ENCODE peak calls at places on chromosomes 6 and 20, in five cellular contexts. Z is lower lobe of right lung, Q is NT2/D1, B is A673, F is dorsolateral prefrontal cortex. Y is an unnamed sample.

GRCh38 chr6:10521104-10521808 is at the start of gene GCNT2:
- DNase-seq in F (no peak), B (no peak), Q (peak; percentile 68), Z (peak; percentile 53), Y (peak; percentile 65)

GRCh38 chr20:51249215-51249614 is 226.3 kb upstream of the KCNG1 start:
- DNase-seq in Q (no peak), Z (no peak), F (no peak), B (no peak), Y (no peak)

GRCh38 chr6:22826961-22827360 is 257.6 kb downstream of the HDGFL1 start:
- DNase-seq in Q (no peak), B (no peak), F (no peak), Z (no peak), Y (no peak)

GRCh38 chr6:78962458-78962857 is 95.1 kb downstream of the IRAK1BP1 start:
- DNase-seq in F (no peak), Z (no peak), B (no peak), Q (no peak), Y (no peak)

GRCh38 chr20:46831633-46832011 is 63.0 kb upstream of the EYA2 start:
- DNase-seq in B (no peak), Z (no peak), F (no peak), Q (no peak), Y (no peak)

GRCh38 chr6:11121851-11122250 is 10.3 kb upstream of the ERVFRD-1 start:
- DNase-seq in F (no peak), B (no peak), Q (no peak), Z (no peak), Y (no peak)

GRCh38 chr6:30646450-30647038 is 389 bp upstream of the C6orf136 start:
- DNase-seq in B (no peak), Q (no peak), Z (peak; percentile 97), F (peak; percentile 94), Y (peak; percentile 72)

GRCh38 chr20:44137210-44137781 is 49.7 kb downstream of the JPH2 start:
- DNase-seq in F (no peak), Q (peak; percentile 77), Z (no peak), B (no peak), Y (peak; percentile 82)

GRCh38 chr6:15546591-15546990 is 116.2 kb downstream of the DTNBP1 start:
- DNase-seq in Q (no peak), F (no peak), Z (no peak), B (no peak), Y (no peak)

GRCh38 chr20:59623133-59623532 is 18.8 kb downstream of the PHACTR3 start:
- DNase-seq in Q (no peak), F (no peak), B (no peak), Z (no peak), Y (no peak)

GRCh38 chr6:135141182-135141581 is 39.9 kb upstream of the MYB start:
- DNase-seq in F (no peak), Q (no peak), Z (no peak), B (no peak), Y (no peak)

GRCh38 chr20:39660251-39660650 is 698.1 kb downstream of the DHX35 start:
- DNase-seq in Z (no peak), Q (no peak), F (no peak), B (no peak), Y (no peak)

GRCh38 chr6:26538572-26538902 is 371 bp downstream of the HMGN4 start:
- DNase-seq in B (no peak), F (no peak), Z (no peak), Q (no peak), Y (no peak)

GRCh38 chr6:92790381-92790780 is 629.0 kb downstream of the EPHA7 start:
- DNase-seq in F (no peak), Q (no peak), Z (no peak), B (no peak), Y (no peak)

GRCh38 chr6:116633685-116634084 is 17.4 kb downstream of the RSPH4A start:
- DNase-seq in B (peak; percentile 23), Q (no peak), F (no peak), Z (no peak), Y (peak; percentile 45)

GRCh38 chr6:34310846-34311245 is 62.0 kb upstream of the SMIM29 start:
- DNase-seq in B (no peak), F (no peak), Z (no peak), Q (no peak), Y (no peak)

GRCh38 chr6:93784794-93785757 is 365.7 kb upstream of the EPHA7 start:
- DNase-seq in Z (no peak), F (no peak), Q (no peak), B (peak; percentile 9), Y (no peak)

GRCh38 chr20:43987531-43987930 is 72.9 kb downstream of the TOX2 start:
- DNase-seq in Z (no peak), Q (no peak), B (peak; percentile 74), F (no peak), Y (no peak)

GRCh38 chr6:150689900-150690590 is 90.4 kb downstream of the PLEKHG1 start:
- DNase-seq in Z (no peak), Q (no peak), B (no peak), F (no peak), Y (no peak)

GRCh38 chr20:58649288-58650180 is 1.5 kb upstream of the STX16 start:
- DNase-seq in Z (peak; percentile 61), B (no peak), F (peak; percentile 29), Q (no peak), Y (peak; percentile 77)

GRCh38 chr6:50819906-50820589 is 1.4 kb downstream of the TFAP2B start:
- DNase-seq in Z (no peak), B (peak; percentile 48), Q (no peak), F (no peak), Y (peak; percentile 76)

DNA sequence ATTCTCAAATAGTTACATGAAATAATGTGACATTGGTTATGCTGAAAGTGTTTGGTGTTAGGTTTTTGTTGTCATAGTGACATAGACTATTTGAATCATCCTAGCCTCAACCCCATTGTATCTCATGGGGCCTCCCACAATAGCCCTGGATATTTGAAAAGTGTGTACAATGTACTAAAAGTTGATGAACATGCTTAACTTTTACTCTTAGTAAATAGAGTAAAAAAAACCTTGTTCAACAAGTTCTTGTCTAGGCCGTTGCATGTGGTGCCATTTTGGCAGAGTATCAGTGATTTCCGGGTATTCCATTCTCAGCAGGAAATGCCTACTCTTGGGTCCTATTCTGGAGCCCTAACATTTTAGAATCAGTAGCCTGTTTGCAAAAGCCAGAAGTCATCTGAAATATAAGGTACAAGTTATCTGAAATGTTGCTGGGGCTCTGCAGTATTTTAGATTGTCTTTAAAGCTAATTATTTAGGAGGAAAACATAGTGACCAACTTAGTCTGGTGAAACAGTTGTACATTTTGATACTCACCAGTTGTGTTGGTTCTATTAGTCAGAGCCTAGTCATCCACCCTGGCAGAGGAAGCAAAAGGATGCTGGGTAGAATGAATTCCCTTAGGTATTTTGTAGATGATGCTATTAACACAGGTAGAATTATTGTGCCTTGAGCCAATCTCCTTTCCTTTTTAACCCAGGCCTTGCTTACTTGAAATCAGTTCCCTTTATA is 82.8 kb downstream of the RTN4IP1 start:
- DNase-seq in Z (no peak), F (no peak), B (peak; percentile 31), Q (no peak), Y (no peak)
- H3K4me3 ChIP-seq in Z (no peak overlapping the region), F (no peak overlapping the region), B (no peak overlapping the region), Q (no peak overlapping the region), Y (no peak overlapping the region)

GRCh38 chr20:31863296-31864085 is 6.8 kb downstream of the DUSP15 start:
- DNase-seq in B (no peak), Q (no peak), Z (no peak), F (no peak), Y (no peak)

GRCh38 chr20:31860431-31861345 is 9.6 kb downstream of the DUSP15 start:
- DNase-seq in Q (no peak), F (no peak), B (no peak), Z (no peak), Y (peak; percentile 94)

GRCh38 chr20:31862506-31862905 is 7.8 kb downstream of the DUSP15 start:
- DNase-seq in B (no peak), F (no peak), Q (no peak), Z (no peak), Y (no peak)

GRCh38 chr20:31861346-31862156 is 8.8 kb downstream of the DUSP15 start:
- DNase-seq in Q (peak; percentile 63), B (peak; percentile 76), F (no peak), Z (peak; percentile 71), Y (peak; percentile 100)

DNA sequence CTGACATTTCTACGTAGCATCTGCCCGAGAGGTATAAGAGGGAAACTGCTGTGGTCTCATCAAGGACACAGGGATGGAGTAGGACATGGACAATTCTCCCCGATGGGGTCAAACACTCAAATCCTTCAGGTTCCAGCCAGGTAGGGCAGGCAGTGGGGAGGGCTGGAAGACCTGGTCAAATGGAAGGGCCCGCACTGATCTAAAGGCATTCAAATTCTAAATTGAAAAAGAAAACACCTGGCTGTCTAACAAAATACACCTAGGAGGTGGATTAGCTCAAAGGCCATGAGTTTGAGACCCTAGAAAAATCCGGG is 8.2 kb downstream of the DUSP15 start:
- DNase-seq in F (no peak), Z (no peak), Q (no peak), B (no peak), Y (no peak)
- H3K27me3 ChIP-seq in F (no peaks in the 10 kb centered on the region), Z (peaks cover 21% of the 10 kb centered on the region), Q (peaks cover 3% of the 10 kb centered on the region), B (peaks cover 47% of the 10 kb centered on the region), Y (peaks cover 7% of the 10 kb centered on the region)

DNA sequence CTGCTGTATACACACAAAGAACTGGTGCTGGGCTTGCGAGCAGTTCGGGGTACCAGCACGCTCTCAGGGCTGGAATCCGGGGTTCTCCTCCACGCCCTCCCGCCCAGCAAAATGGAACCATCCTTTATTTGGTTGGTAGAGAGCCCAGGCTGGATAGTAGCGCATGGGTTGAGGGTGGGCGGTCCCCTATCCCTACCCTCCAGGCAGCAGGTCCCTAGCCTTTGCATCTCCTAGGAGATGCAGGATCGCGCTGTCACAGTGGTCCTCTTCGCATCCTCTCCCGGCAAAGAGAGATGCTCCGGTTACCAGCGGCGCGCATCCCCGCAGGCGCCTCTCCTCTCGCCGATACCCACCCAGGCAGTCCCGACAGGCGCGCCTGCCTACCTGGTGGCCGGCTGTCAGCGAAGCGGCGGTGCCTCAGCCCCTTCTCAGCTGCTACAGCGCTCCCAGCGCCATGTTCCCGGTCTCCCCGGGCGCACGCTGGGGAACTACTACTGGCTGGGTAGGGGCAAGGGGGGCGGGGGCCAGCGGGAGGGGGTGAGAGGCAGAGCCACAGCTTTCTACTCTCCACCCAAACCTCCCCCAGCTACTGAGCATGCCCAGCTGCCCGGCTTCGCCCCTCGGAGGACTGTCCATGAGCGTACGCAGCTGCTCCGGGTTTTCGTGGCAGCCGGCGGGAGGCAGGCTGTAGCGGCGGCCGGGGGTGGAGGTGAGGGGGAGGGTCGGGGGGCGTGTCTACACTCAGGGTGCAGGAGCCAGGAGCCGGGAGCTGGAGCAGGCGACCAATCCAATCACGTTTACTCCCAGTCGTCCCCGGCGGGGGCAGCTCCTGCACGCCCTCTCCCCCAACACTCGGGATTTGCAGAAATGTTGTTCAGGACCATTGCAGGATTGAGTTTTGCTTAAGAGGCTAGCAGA is at the start of gene PAK5:
- DNase-seq in Z (peak; percentile 61), B (peak; percentile 80), F (peak; percentile 93), Q (peak; percentile 89), Y (peak; percentile 93)
- H3K4me3 ChIP-seq in Z (peak within 1 kb of the TSS; percentile 48), B (peak within 1 kb of the TSS; percentile 35), F (peak within 1 kb of the TSS; percentile 78), Q (peak within 1 kb of the TSS; percentile 70), Y (peak within 1 kb of the TSS; percentile 57)

DNA sequence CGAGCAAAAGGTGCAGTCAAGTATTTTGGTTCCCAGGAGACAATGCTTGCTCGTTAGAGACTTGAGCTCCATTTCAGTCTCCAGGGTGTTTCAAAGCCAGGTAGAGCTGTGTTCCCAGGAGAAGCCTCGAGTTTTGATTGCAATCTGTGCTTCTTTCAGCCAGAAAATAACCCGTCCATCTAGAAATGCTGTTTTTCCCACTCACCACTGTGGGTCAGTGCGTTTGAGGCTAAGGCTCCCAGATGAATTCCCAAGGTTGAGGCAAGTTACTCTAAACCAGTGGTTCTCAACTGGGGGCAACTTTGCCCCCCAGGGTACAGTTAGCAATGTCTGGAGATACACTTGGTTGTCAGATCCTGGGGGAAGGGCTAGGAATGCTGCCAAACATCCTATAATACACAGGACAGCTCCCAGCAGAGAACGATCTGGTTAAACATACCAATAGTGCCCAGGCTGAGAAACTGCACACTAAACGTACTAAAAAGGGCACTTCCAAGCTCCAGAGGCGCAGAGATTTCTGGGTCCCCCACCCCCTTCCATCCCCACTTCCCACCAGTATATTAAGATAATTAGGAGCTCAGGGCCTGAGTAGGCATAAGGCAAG is 13.8 kb downstream of the BMP7 start:
- DNase-seq in B (no peak), Z (no peak), F (no peak), Q (no peak), Y (no peak)
- H3K27me3 ChIP-seq in B (no peaks in the 10 kb centered on the region), Z (peaks cover 17% of the 10 kb centered on the region), F (peaks cover 10% of the 10 kb centered on the region), Q (no peaks in the 10 kb centered on the region), Y (no peaks in the 10 kb centered on the region)

Y was measured in H7.